ENCODE peak calls at places on chromosomes 16 and 17, in five cellular contexts. K is HCT116, R is SK-N-SH, N is K562, U is GM12878. S is an unnamed sample.

GRCh38 chr16:1054660-1055556 is 17.6 kb upstream of the SSTR5 start:
- DNase-seq in K (peak), U (no peak), N (peak), R (peak), S (peak)

GRCh38 chr17:17784599-17785264 is 52.1 kb downstream of the SREBF1 start:
- DNase-seq in R (peak), K (no peak), U (no peak), N (peak), S (no peak)

GRCh38 chr17:18187816-18188761 is 4.5 kb downstream of the ALKBH5 start:
- DNase-seq in U (no peak), R (peak), N (no peak), K (no peak), S (no peak)

GRCh38 chr16:76199681-76200210 is 77.5 kb upstream of the CNTNAP4 start:
- DNase-seq in U (no peak), K (no peak), R (no peak), N (no peak), S (no peak)

GRCh38 chr16:53183442-53183841 is 128.7 kb downstream of the CHD9 start:
- DNase-seq in N (no peak), U (no peak), K (no peak), R (no peak), S (no peak)

GRCh38 chr16:65044861-65045260 is 77.0 kb downstream of the CDH11 start:
- DNase-seq in K (no peak), U (no peak), R (no peak), N (no peak), S (no peak)

GRCh38 chr16:83808573-83809014 is 816 bp downstream of the HSBP1 start:
- DNase-seq in R (peak), U (no peak), K (no peak), N (no peak), S (no peak)

GRCh38 chr16:75234856-75235696 is 16.3 kb downstream of the CTRB1 start:
- DNase-seq in K (no peak), R (no peak), U (no peak), N (no peak), S (no peak)

GRCh38 chr17:35865412-35866355 is 3.0 kb downstream of the HEATR9 start:
- DNase-seq in N (no peak), K (no peak), R (no peak), U (no peak), S (no peak)

GRCh38 chr17:47690121-47690520 is 3.8 kb upstream of the TBKBP1 start:
- DNase-seq in K (no peak), N (no peak), R (peak), U (no peak), S (no peak)

GRCh38 chr17:76440722-76441362 is 12.1 kb downstream of the UBE2O start:
- DNase-seq in K (no peak), U (no peak), N (no peak), R (no peak), S (no peak)

GRCh38 chr16:15572329-15573001 is 70.5 kb downstream of the MARF1 start:
- DNase-seq in N (no peak), K (no peak), R (no peak), U (no peak), S (no peak)

GRCh38 chr16:85798901-85799496 is 345 bp downstream of the EMC8 start:
- DNase-seq in R (peak), K (no peak), U (no peak), N (peak), S (no peak)

GRCh38 chr16:63702981-63703590 is 1418.8 kb downstream of the CDH11 start:
- DNase-seq in R (no peak), N (no peak), K (no peak), U (no peak), S (peak)

GRCh38 chr16:998615-999014 is 17.0 kb downstream of the SOX8 start:
- DNase-seq in U (no peak), N (no peak), R (no peak), K (no peak), S (no peak)

GRCh38 chr17:77303620-77304019 is 162.9 kb downstream of the SEC14L1 start:
- DNase-seq in U (no peak), K (no peak), N (no peak), R (no peak), S (no peak)

GRCh38 chr17:63697341-63698286 is 2.3 kb downstream of the LIMD2 start:
- DNase-seq in K (peak), U (peak), N (peak), R (peak), S (peak)

GRCh38 chr16:1913327-1914083 is 4.7 kb downstream of the HS3ST6 start:
- DNase-seq in R (no peak), U (no peak), K (no peak), N (no peak), S (peak)

GRCh38 chr16:27929818-27930217 is 133.7 kb downstream of the GSG1L start:
- DNase-seq in R (no peak), U (no peak), N (no peak), K (no peak), S (no peak)

GRCh38 chr16:84597518-84598390 is 20.1 kb downstream of the COTL1 start:
- DNase-seq in N (no peak), U (no peak), R (no peak), K (no peak), S (no peak)

GRCh38 chr16:69131167-69131748 is 1.1 kb downstream of the CHTF8 start:
- DNase-seq in R (peak), K (no peak), N (peak), U (no peak), S (peak)

GRCh38 chr16:83171396-83171795 is 544.6 kb downstream of the CDH13 start:
- DNase-seq in N (no peak), K (no peak), R (no peak), U (no peak), S (no peak)

GRCh38 chr16:86391486-86391885 is 118.8 kb upstream of the FOXF1 start:
- DNase-seq in U (no peak), K (no peak), R (no peak), N (no peak), S (no peak)

GRCh38 chr16:14097182-14097951 is 26.2 kb downstream of the MRTFB start:
- DNase-seq in N (no peak), R (no peak), U (no peak), K (peak), S (peak)

GRCh38 chr17:18172528-18173278 is 10.9 kb upstream of the ALKBH5 start:
- DNase-seq in U (no peak), R (peak), K (no peak), N (no peak), S (no peak)

GRCh38 chr16:86823895-86824671 is 245.7 kb downstream of the FOXL1 start:
- DNase-seq in K (no peak), N (no peak), U (no peak), R (no peak), S (no peak)

GRCh38 chr17:61410100-61410551 is 10.5 kb downstream of the TBX2 start:
- DNase-seq in N (no peak), R (peak), U (no peak), K (no peak), S (no peak)

GRCh38 chr16:12341423-12341822 is 364.9 kb downstream of the SNX29 start:
- DNase-seq in N (no peak), K (peak), R (no peak), U (no peak), S (peak)

GRCh38 chr16:4344659-4345438 is 6.3 kb downstream of the PAM16 start:
- DNase-seq in K (no peak), U (no peak), R (no peak), N (peak), S (peak)

GRCh38 chr16:88922114-88922825 is 54.7 kb downstream of the CBFA2T3 start:
- DNase-seq in U (no peak), K (no peak), R (no peak), N (no peak), S (peak)

GRCh38 chr17:74527756-74528155 is 3.5 kb downstream of the CD300LB start:
- DNase-seq in N (no peak), R (no peak), U (no peak), K (no peak), S (no peak)
- TF ChIP-seq JUND in N (no peak), R (no peak), U (no peak), K (no peak), S (no peak)

GRCh38 chr17:57948555-57949420 is 6.4 kb downstream of the CUEDC1 start:
- DNase-seq in U (no peak), R (no peak), K (peak), N (no peak), S (peak)
- TF ChIP-seq JUND in U (no peak), R (peak), K (no peak), N (peak), S (peak)

DNA sequence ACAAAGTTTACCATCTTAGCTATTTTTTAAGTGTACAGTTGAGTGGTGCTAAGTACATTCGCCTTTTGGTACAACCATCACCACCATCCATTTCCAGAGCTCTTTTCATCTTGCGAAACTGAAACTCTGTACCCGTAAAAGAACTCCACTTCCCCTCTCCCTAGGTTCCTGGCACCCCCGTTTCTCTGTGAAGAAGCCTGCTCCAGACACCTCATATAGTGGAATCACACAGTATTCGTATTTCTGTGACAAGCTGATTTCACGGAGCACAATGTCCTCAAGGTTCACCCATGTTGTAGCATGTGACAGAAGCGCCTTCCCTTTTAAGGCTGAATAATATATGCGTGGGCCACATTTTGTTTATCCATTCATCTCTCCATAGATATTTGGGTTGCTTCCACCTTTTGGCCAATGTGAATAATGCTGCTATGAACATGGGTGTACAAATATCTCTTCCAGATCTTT is 54.2 kb upstream of the MAP3K14 start:
- DNase-seq in U (no peak), N (no peak), R (no peak), K (peak), S (no peak)
- TF ChIP-seq JUND in U (no peak), N (no peak), R (no peak), K (no peak), S (no peak)

DNA sequence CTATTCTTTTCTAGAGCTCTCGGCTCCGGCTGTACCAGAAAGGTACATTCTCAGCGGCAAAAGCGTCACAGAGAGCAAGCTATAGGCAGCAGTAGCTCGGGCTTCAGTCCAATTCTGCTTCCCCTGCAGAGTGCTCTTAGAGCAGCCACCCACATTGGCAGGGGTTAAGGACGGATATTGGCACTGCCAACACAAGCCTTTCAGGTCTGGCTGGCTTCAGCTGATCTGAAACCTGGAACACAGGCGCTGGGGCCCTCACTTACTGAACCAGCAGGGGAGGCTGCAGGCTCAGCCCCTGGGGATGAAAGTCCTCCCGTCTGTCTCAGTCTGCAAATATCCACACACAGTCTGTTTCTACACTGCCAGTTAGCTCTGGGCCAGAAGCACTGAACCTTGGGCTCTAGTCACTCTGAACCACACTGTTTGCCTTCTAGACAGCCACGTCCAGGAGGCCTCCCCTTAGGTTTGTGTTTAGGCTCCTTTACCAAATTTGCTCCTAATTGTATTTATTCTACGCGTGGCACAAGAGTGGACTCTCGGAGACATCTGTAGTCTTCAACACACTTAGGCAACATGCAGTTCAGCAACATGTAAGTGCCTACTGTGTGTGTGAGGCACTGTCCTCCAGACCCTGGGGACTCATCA is 40.1 kb downstream of the HIC1 start:
- DNase-seq in K (no peak), U (no peak), R (peak), N (no peak), S (peak)
- TF ChIP-seq JUND in K (no peak), U (no peak), R (no peak), N (no peak), S (no peak)

GRCh38 chr17:7478276-7479138 is 924 bp downstream of the ZBTB4 start:
- DNase-seq in R (peak), N (peak), K (no peak), U (no peak), S (peak)
- TF ChIP-seq JUND in R (no peak), N (no peak), K (no peak), U (no peak), S (no peak)

DNA sequence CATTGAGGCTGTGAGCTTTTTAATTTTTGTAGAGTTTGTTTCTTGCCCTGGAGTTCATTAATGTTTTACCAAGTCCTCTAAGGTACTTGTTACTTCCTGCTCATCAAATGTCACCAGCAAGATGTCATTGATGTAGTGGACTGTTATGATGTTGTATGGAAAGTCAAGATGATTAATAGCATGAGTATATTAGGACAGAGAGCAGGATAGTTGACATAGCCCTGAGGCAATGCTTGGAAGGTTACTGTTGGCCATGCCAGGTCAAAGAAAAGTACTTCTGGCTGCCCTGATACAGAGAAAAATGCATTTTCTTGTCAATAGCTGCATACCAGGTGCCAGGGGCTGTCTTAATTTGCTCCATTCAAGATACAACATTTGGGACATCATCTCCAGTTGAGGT is 6.7 kb downstream of the KRTAP1-5 start:
- DNase-seq in U (no peak), R (no peak), N (no peak), K (no peak), S (no peak)
- TF ChIP-seq JUND in U (no peak), R (no peak), N (no peak), K (no peak), S (no peak)

GRCh38 chr17:80265205-80266068 is 4.8 kb downstream of the RNF213 start:
- DNase-seq in N (no peak), R (no peak), K (no peak), U (peak), S (no peak)
- TF ChIP-seq JUND in N (no peak), R (no peak), K (no peak), U (peak), S (no peak)

GRCh38 chr16:11050954-11051353 is 106.6 kb downstream of the CLEC16A start:
- DNase-seq in U (no peak), R (no peak), K (no peak), N (no peak), S (no peak)

GRCh38 chr16:11050536-11050935 is 106.2 kb downstream of the CLEC16A start:
- DNase-seq in R (no peak), U (no peak), K (no peak), N (no peak), S (no peak)

GRCh38 chr16:11052080-11052808 is 107.9 kb downstream of the CLEC16A start:
- DNase-seq in N (no peak), U (peak), K (no peak), R (no peak), S (no peak)

GRCh38 chr16:11049396-11050059 is 105.2 kb downstream of the CLEC16A start:
- DNase-seq in N (no peak), K (no peak), R (no peak), U (no peak), S (no peak)

DNA sequence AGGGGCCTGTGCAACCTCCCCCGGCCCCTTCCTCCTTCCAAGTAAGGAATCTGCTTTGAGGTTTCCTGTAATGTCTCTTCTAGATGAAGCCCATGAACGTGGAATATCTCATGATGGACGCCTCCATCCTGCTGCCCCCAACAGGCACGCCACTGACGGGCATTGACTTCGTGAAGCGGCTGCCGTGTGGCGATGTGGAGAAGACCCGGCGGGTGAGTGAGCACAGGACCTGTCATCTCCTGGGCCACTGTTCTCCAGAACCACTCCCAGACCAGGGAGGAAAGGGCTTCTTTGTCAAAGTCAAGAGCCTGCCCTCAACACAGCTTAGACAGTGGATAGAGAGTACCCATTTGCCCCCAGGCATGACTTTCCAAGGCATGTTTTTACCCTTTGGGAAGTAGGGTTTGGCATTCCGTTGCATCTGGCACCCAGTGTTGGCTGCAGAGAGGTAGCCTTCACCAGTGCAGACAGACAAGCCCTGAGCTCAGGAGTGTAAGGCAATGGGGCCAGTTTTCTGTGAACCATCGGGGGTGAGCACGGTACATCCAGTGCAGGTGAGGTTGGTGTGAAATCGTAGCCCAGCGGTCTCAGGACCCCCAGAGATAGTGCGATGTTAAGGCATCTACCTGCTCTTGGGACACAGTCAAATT is 107.2 kb downstream of the CLEC16A start:
- DNase-seq in N (no peak), K (no peak), R (no peak), U (no peak), S (no peak)
- TF ChIP-seq JUND in N (no peak), K (no peak), R (no peak), U (no peak), S (no peak)

S was measured in T47D.